ENCODE peak calls at places on chromosome 10, in nine cellular contexts. M is HEK293T; T is fibroblast of pulmonary artery; G is GDM1; Q is skeletal muscle cell; L is T-helper 22 cell; F is ureter; R is stomach; X is stimulated activated naive CD4-positive, alpha-beta T cell. Y is an unnamed sample.

GRCh38 chr10:132409667-132410028 is 12.6 kb downstream of the PWWP2B start:
- DNase-seq in X (no peak), Q (no peak), T (no peak), R (no peak), L (no peak), F (no peak), M (no peak), G (no peak), Y (no peak)

GRCh38 chr10:47036771-47037170 is 125.5 kb downstream of the PTPN20 start:
- DNase-seq in L (no peak), X (no peak), G (no peak), T (no peak), Q (no peak), F (no peak), R (no peak), M (no peak), Y (no peak)

GRCh38 chr10:79070091-79070610 is 1.4 kb downstream of the ZMIZ1 start:
- DNase-seq in Q (no peak), M (no peak), X (no peak), F (no peak), G (no peak), R (peak), L (no peak), T (peak), Y (no peak)

GRCh38 chr10:132408823-132409666 is 12.0 kb downstream of the PWWP2B start:
- DNase-seq in Q (no peak), G (no peak), F (no peak), X (no peak), R (peak), L (no peak), M (no peak), T (no peak), Y (no peak)

GRCh38 chr10:31912289-31912688 is 16.3 kb downstream of the ARHGAP12 start:
- DNase-seq in L (no peak), M (no peak), Q (no peak), T (no peak), G (no peak), R (no peak), F (no peak), X (no peak), Y (no peak)

GRCh38 chr10:127851661-127852205 is 41.0 kb downstream of the CLRN3 start:
- DNase-seq in L (no peak), X (no peak), F (no peak), G (no peak), T (no peak), M (no peak), Q (no peak), R (no peak), Y (no peak)

GRCh38 chr10:122847782-122848604 is 2.3 kb upstream of the CUZD1 start:
- DNase-seq in G (no peak), R (no peak), L (no peak), X (no peak), F (no peak), Q (peak), M (no peak), T (no peak), Y (no peak)

GRCh38 chr10:88347022-88347421 is 236.1 kb downstream of the RNLS start:
- DNase-seq in L (no peak), F (no peak), G (no peak), M (peak), T (peak), R (no peak), Q (no peak), X (no peak), Y (no peak)

GRCh38 chr10:109904397-109904796 is 18.9 kb downstream of the XPNPEP1 start:
- DNase-seq in T (no peak), F (no peak), Q (no peak), L (no peak), M (no peak), R (no peak), G (no peak), X (no peak), Y (no peak)

GRCh38 chr10:33125522-33125921 is 167.5 kb upstream of the ITGB1 start:
- DNase-seq in Q (no peak), F (no peak), L (no peak), T (no peak), X (no peak), R (no peak), G (no peak), M (no peak), Y (no peak)